ENCODE peak calls at places on chromosomes 1 and 21, in eight cellular contexts. I, J, M, W, G, P, F and T are unnamed samples.

GRCh38 chr1:27760411-27760810 is 12.6 kb upstream of the STX12 start:
- DNase-seq in I (no peak), J (no peak), M (no peak), W (no peak), G (no peak), P (no peak), F (no peak), T (no peak)

GRCh38 chr1:150763631-150764223 is 1.9 kb downstream of the CTSS start:
- DNase-seq in I (no peak), J (no peak), M (no peak), W (no peak), G (no peak), P (no peak), F (no peak), T (no peak)

GRCh38 chr1:177873238-177873637 is 96.6 kb downstream of the SEC16B start:
- DNase-seq in I (no peak), J (no peak), M (no peak), W (no peak), G (peak), P (no peak), F (no peak), T (peak)

GRCh38 chr21:21547368-21547953 is 549.3 kb downstream of the NCAM2 start:
- DNase-seq in I (no peak), J (no peak), M (no peak), W (no peak), G (peak), P (no peak), F (no peak), T (no peak)

GRCh38 chr21:42574234-42575027 is 60.8 kb downstream of the SLC37A1 start:
- DNase-seq in I (peak), J (peak), M (no peak), W (no peak), G (peak), P (no peak), F (no peak), T (peak)

GRCh38 chr1:56540467-56540866 is 38.9 kb downstream of the PLPP3 start:
- DNase-seq in I (no peak), J (no peak), M (no peak), W (no peak), G (peak), P (no peak), F (no peak), T (no peak)

GRCh38 chr1:239593527-239593926 is 207.2 kb downstream of the CHRM3 start:
- DNase-seq in I (no peak), J (no peak), M (no peak), W (no peak), G (no peak), P (no peak), F (no peak), T (no peak)

GRCh38 chr21:31612889-31613785 is 46.4 kb upstream of the SOD1 start:
- DNase-seq in I (no peak), J (no peak), M (no peak), W (no peak), G (peak), P (no peak), F (no peak), T (no peak)

GRCh38 chr1:205512059-205513045 is 7.9 kb downstream of the CDK18 start:
- DNase-seq in I (no peak), J (peak), M (peak), W (no peak), G (peak), P (peak), F (no peak), T (no peak)

GRCh38 chr1:93938461-93939145 is 29.4 kb upstream of the GCLM start:
- DNase-seq in I (no peak), J (no peak), M (no peak), W (no peak), G (peak), P (no peak), F (peak), T (no peak)

GRCh38 chr1:114485286-114485685 is 25.7 kb downstream of the TRIM33 start:
- DNase-seq in I (no peak), J (no peak), M (no peak), W (no peak), G (no peak), P (no peak), F (no peak), T (peak)

GRCh38 chr21:41615613-41616012 is 107.7 kb upstream of the TMPRSS2 start:
- DNase-seq in I (no peak), J (no peak), M (no peak), W (no peak), G (peak), P (no peak), F (peak), T (peak)

GRCh38 chr1:230067871-230068814 is 1.1 kb downstream of the GALNT2 start:
- DNase-seq in I (peak), J (peak), M (peak), W (peak), G (peak), P (peak), F (peak), T (peak)

GRCh38 chr1:62437273-62437945 is 560 bp downstream of the USP1 start:
- DNase-seq in I (no peak), J (no peak), M (peak), W (peak), G (peak), P (no peak), F (peak), T (no peak)

GRCh38 chr1:150931773-150932172 is 5.6 kb downstream of the SETDB1 start:
- DNase-seq in I (no peak), J (no peak), M (no peak), W (no peak), G (peak), P (no peak), F (no peak), T (no peak)

GRCh38 chr1:37438037-37438970 is 36.1 kb upstream of the ZC3H12A start:
- DNase-seq in I (no peak), J (no peak), M (no peak), W (no peak), G (no peak), P (no peak), F (no peak), T (no peak)

GRCh38 chr1:204670152-204670927 is 15.2 kb downstream of the LRRN2 start:
- DNase-seq in I (no peak), J (peak), M (no peak), W (no peak), G (peak), P (no peak), F (no peak), T (no peak)

GRCh38 chr1:184854456-184855180 is 100.0 kb upstream of the EDEM3 start:
- DNase-seq in I (no peak), J (no peak), M (no peak), W (no peak), G (peak), P (no peak), F (no peak), T (no peak)

GRCh38 chr1:227225715-227226346 is 92.5 kb downstream of the CDC42BPA start:
- DNase-seq in I (no peak), J (no peak), M (no peak), W (no peak), G (peak), P (no peak), F (no peak), T (peak)

GRCh38 chr1:114346480-114347029 is 164.4 kb downstream of the TRIM33 start:
- DNase-seq in I (peak), J (peak), M (peak), W (peak), G (peak), P (peak), F (peak), T (peak)

GRCh38 chr21:20618878-20619277 is 379.3 kb upstream of the NCAM2 start:
- DNase-seq in I (no peak), J (no peak), M (no peak), W (no peak), G (no peak), P (no peak), F (no peak), T (no peak)

GRCh38 chr1:225500589-225501192 is 72.9 kb upstream of the LBR start:
- DNase-seq in I (no peak), J (no peak), M (no peak), W (no peak), G (no peak), P (no peak), F (no peak), T (no peak)

GRCh38 chr1:30100186-30100862 is 623.1 kb downstream of the MATN1 start:
- DNase-seq in I (no peak), J (no peak), M (no peak), W (no peak), G (no peak), P (no peak), F (no peak), T (no peak)

GRCh38 chr1:79042117-79042516 is 35.6 kb upstream of the ADGRL4 start:
- DNase-seq in I (no peak), J (no peak), M (no peak), W (no peak), G (peak), P (no peak), F (no peak), T (peak)

GRCh38 chr1:226946841-226947240 is 6.7 kb downstream of the COQ8A start:
- DNase-seq in I (no peak), J (peak), M (no peak), W (no peak), G (no peak), P (no peak), F (no peak), T (no peak)

GRCh38 chr1:22731924-22732522 is 21.4 kb downstream of the EPHB2 start:
- DNase-seq in I (no peak), J (no peak), M (no peak), W (no peak), G (no peak), P (no peak), F (no peak), T (no peak)

GRCh38 chr1:20700636-20701215 is 17.1 kb downstream of the KIF17 start:
- DNase-seq in I (no peak), J (no peak), M (no peak), W (no peak), G (no peak), P (no peak), F (no peak), T (no peak)

GRCh38 chr1:20701847-20702246 is 16.0 kb downstream of the KIF17 start:
- DNase-seq in I (no peak), J (no peak), M (no peak), W (no peak), G (no peak), P (no peak), F (no peak), T (no peak)

GRCh38 chr1:20701446-20701845 is 16.4 kb downstream of the KIF17 start:
- DNase-seq in I (no peak), J (no peak), M (no peak), W (no peak), G (no peak), P (no peak), F (no peak), T (no peak)

GRCh38 chr1:20703124-20703756 is 14.6 kb downstream of the KIF17 start:
- DNase-seq in I (no peak), J (no peak), M (no peak), W (no peak), G (no peak), P (no peak), F (no peak), T (no peak)

GRCh38 chr1:20702416-20702815 is 15.4 kb downstream of the KIF17 start:
- DNase-seq in I (no peak), J (no peak), M (no peak), W (no peak), G (no peak), P (no peak), F (no peak), T (no peak)
- TF ChIP-seq CTCF in I (no peak), J (no peak), M (no peak), W (no peak), G (peak), P (peak), F (no peak), T (no peak)

GRCh38 chr21:37210799-37211198 is 56.3 kb downstream of the VPS26C start:
- DNase-seq in I (no peak), J (no peak), M (no peak), W (no peak), G (no peak), P (no peak), F (no peak), T (no peak)

GRCh38 chr21:37210017-37210593 is 57.0 kb downstream of the VPS26C start:
- DNase-seq in I (no peak), J (no peak), M (no peak), W (no peak), G (no peak), P (no peak), F (no peak), T (no peak)

GRCh38 chr21:37207441-37208009 is 59.6 kb downstream of the VPS26C start:
- DNase-seq in I (peak), J (peak), M (peak), W (no peak), G (peak), P (no peak), F (peak), T (no peak)

GRCh38 chr21:37208056-37208705 is 59.0 kb downstream of the VPS26C start:
- DNase-seq in I (peak), J (peak), M (peak), W (no peak), G (peak), P (peak), F (peak), T (no peak)

GRCh38 chr21:37208741-37209225 is 58.4 kb downstream of the VPS26C start:
- DNase-seq in I (no peak), J (peak), M (no peak), W (no peak), G (no peak), P (no peak), F (no peak), T (no peak)
- H3K27ac ChIP-seq in I (no peak), J (peak), M (peak), W (no peak), G (no peak), P (peak), F (no peak), T (no peak)

GRCh38 chr1:231393668-231394067 is 28.4 kb downstream of the EGLN1 start:
- DNase-seq in I (no peak), J (no peak), M (no peak), W (no peak), G (no peak), P (no peak), F (no peak), T (no peak)
- TF ChIP-seq CTCF in I (no peak), J (no peak), M (no peak), W (no peak), G (no peak), P (no peak), F (no peak), T (no peak)

GRCh38 chr1:2322593-2323295 is 68.6 kb downstream of the MORN1 start:
- DNase-seq in I (no peak), J (peak), M (no peak), W (no peak), G (no peak), P (no peak), F (no peak), T (no peak)
- H3K27ac ChIP-seq in I (peak), J (peak), M (peak), W (no peak), G (peak), P (peak), F (peak), T (peak)

GRCh38 chr1:91018006-91018405 is 3.8 kb downstream of the ZNF644 start:
- DNase-seq in I (no peak), J (no peak), M (no peak), W (no peak), G (no peak), P (no peak), F (no peak), T (no peak)
- TF ChIP-seq CTCF in I (peak), J (peak), M (peak), W (peak), G (peak), P (peak), F (peak), T (no peak)

GRCh38 chr1:164610528-164611222 is 51.7 kb downstream of the PBX1 start:
- DNase-seq in I (no peak), J (no peak), M (no peak), W (no peak), G (no peak), P (no peak), F (no peak), T (no peak)
- H3K27ac ChIP-seq in I (peak), J (peak), M (peak), W (no peak), G (no peak), P (peak), F (peak), T (no peak)

GRCh38 chr1:110339427-110340206 is 440 bp downstream of the RBM15 start:
- DNase-seq in I (peak), J (peak), M (peak), W (peak), G (peak), P (peak), F (peak), T (peak)
- TF ChIP-seq CTCF in I (peak), J (peak), M (peak), W (peak), G (peak), P (peak), F (peak), T (peak)

DNA sequence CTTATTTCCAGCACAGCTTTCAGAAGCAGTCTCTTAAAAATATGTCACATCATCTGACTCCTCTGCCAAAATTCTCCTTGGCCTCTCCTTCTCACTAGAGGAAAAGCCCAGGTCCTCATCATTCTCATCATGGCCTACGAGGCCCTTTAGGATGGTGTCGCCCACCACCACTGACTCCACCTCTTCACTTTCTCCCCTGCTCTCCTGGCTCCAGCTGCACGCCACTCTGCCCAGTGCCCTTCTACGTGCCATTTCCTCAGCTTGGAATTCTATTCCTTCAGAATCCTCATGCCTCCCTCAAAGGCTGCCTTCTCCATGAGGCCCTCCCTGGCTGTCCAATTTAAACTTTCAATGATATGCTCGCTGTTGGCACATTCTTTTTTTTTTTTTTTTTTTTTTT is 25.3 kb upstream of the BTG2 start:
- DNase-seq in I (no peak), J (no peak), M (no peak), W (no peak), G (no peak), P (no peak), F (no peak), T (no peak)
- H3K27ac ChIP-seq in I (peak), J (no peak), M (peak), W (no peak), G (no peak), P (peak), F (peak), T (no peak)

GRCh38 chr1:234724517-234725176 is 114.7 kb upstream of the IRF2BP2 start:
- DNase-seq in I (peak), J (peak), M (peak), W (no peak), G (no peak), P (peak), F (no peak), T (no peak)
- TF ChIP-seq CTCF in I (no peak), J (no peak), M (no peak), W (no peak), G (no peak), P (no peak), F (no peak), T (no peak)

DNA sequence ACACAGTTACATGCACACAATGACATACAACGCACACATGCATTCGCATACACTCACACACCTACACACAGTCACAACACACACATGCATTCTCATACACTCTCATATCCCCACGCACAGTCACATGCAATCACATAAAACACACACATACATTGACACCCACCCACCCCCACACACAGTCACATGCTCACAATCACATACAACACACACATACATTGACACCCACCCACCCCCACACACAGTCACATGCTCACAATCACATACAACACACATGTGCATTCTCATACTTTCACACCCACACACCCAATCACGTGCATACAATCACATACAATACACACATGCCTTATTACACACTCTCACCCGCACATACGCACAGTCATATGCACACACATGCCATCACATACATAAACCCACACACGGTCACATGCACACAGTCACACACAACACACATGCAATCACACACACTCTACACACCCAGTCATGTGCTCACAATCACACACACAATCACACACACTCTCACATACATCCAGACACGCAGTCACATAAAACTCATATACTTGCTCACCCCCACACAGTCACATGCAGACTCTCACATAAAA is 134.3 kb downstream of the CASZ1 start:
- DNase-seq in I (no peak), J (no peak), M (no peak), W (no peak), G (no peak), P (no peak), F (no peak), T (no peak)
- H3K27ac ChIP-seq in I (no peak), J (no peak), M (peak), W (no peak), G (no peak), P (peak), F (peak), T (no peak)